ENCODE peak calls at places on chromosomes 3 and 15, in nine cellular contexts. A is effector memory CD4-positive, alpha-beta T cell; V is CD8-positive, alpha-beta T cell; S is breast epithelium; G is lung; Y is fibroblast of lung; U is cardiac muscle cell; M is GM23248; H is naive thymus-derived CD4-positive, alpha-beta T cell. Z is an unnamed sample. For H3K4me1, the result is how much of the 10 kb centered on the place peaks cover.

GRCh38 chr3:14396293-14396692 is 6.1 kb upstream of the SLC6A6 start:
- DNase-seq in M (no peak), V (no peak), G (no peak), H (no peak), S (no peak), A (no peak), Y (no peak), U (no peak), Z (no peak)

GRCh38 chr3:38004415-38005075 is 14.0 kb downstream of the VILL start:
- DNase-seq in S (peak), V (peak), Y (peak), M (peak), G (peak), H (peak), A (no peak), U (peak), Z (peak)

GRCh38 chr3:120093923-120094775 is at the start of gene GSK3B:
- DNase-seq in H (peak), G (peak), Y (no peak), U (no peak), S (peak), A (peak), M (peak), V (peak), Z (peak)

GRCh38 chr15:55742498-55742926 is 440 bp downstream of the PRTG start:
- DNase-seq in G (peak), A (no peak), V (no peak), H (no peak), M (peak), S (no peak), Y (peak), U (peak), Z (peak)

GRCh38 chr15:89186798-89187197 is 34.6 kb downstream of the RLBP1 start:
- DNase-seq in A (no peak), U (no peak), S (no peak), G (no peak), H (no peak), Y (no peak), M (no peak), V (no peak), Z (no peak)

GRCh38 chr3:43726511-43726910 is 35.8 kb downstream of the ABHD5 start:
- DNase-seq in M (peak), Y (peak), V (no peak), H (no peak), S (no peak), U (peak), A (no peak), G (no peak), Z (peak)

GRCh38 chr15:28875461-28875965 is 10.3 kb upstream of the APBA2 start:
- DNase-seq in M (no peak), Y (no peak), H (no peak), U (no peak), G (no peak), V (no peak), A (no peak), S (no peak), Z (no peak)

GRCh38 chr3:31544634-31545033 is 11.9 kb downstream of the STT3B start:
- DNase-seq in M (peak), U (peak), S (no peak), A (no peak), H (no peak), V (no peak), G (peak), Y (peak), Z (peak)

GRCh38 chr3:195537995-195538394 is 5.1 kb downstream of the PPP1R2 start:
- DNase-seq in V (peak), S (no peak), U (no peak), H (peak), M (no peak), G (no peak), Y (no peak), A (no peak), Z (no peak)

GRCh38 chr3:179451335-179452165 is at the start of gene GNB4:
- DNase-seq in U (peak), H (peak), V (peak), A (no peak), S (peak), G (peak), M (peak), Y (peak), Z (peak)

GRCh38 chr3:184354121-184354728 is 7.2 kb downstream of the CLCN2 start:
- DNase-seq in U (peak), A (peak), H (peak), V (peak), G (no peak), Y (peak), M (peak), S (no peak), Z (peak)

GRCh38 chr15:48149858-48150257 is 28.2 kb downstream of the MYEF2 start:
- DNase-seq in M (peak), U (peak), S (no peak), H (no peak), V (no peak), Y (peak), A (no peak), G (no peak), Z (peak)

GRCh38 chr3:149216195-149216869 is 5.3 kb downstream of the CP start:
- DNase-seq in G (no peak), H (no peak), S (no peak), A (no peak), V (no peak), Y (peak), U (peak), M (peak), Z (peak)

GRCh38 chr15:92653836-92654524 is 1.6 kb downstream of the FAM174B start:
- DNase-seq in S (peak), U (no peak), M (no peak), A (no peak), Y (no peak), G (peak), H (no peak), V (no peak), Z (no peak)

GRCh38 chr3:5423523-5423922 is 236.0 kb downstream of the EDEM1 start:
- DNase-seq in A (no peak), Y (no peak), S (no peak), M (no peak), V (no peak), G (no peak), U (no peak), H (no peak), Z (no peak)

GRCh38 chr3:127568604-127569003 is 21.9 kb downstream of the TPRA1 start:
- DNase-seq in A (no peak), Y (no peak), V (no peak), M (no peak), U (no peak), S (no peak), H (no peak), G (no peak), Z (no peak)

GRCh38 chr3:101099791-101100190 is 106.6 kb upstream of the ABI3BP start:
- DNase-seq in Y (no peak), V (no peak), A (no peak), H (no peak), G (no peak), M (no peak), S (no peak), U (no peak), Z (no peak)

GRCh38 chr3:63975705-63976104 is 47.6 kb downstream of the PSMD6 start:
- DNase-seq in S (no peak), Y (peak), H (no peak), G (no peak), U (peak), A (no peak), V (no peak), M (peak), Z (peak)

GRCh38 chr15:89496155-89497098 is at the start of gene RHCG:
- DNase-seq in G (no peak), M (peak), U (peak), A (no peak), S (no peak), V (no peak), Y (peak), H (no peak), Z (no peak)

GRCh38 chr3:142281474-142281873 is 56.1 kb upstream of the GK5 start:
- DNase-seq in M (no peak), A (no peak), H (no peak), V (no peak), U (no peak), S (no peak), Y (no peak), G (no peak), Z (no peak)

GRCh38 chr3:139111392-139112229 is 66.9 kb upstream of the PRR23C start:
- DNase-seq in Y (peak), H (peak), S (peak), A (no peak), U (peak), G (peak), M (peak), V (peak), Z (peak)

GRCh38 chr3:143001034-143001368 is 369 bp upstream of the U2SURP start:
- DNase-seq in S (no peak), A (no peak), V (no peak), Y (no peak), M (no peak), U (no peak), G (no peak), H (no peak), Z (no peak)

GRCh38 chr3:32951410-32951811 is at the start of gene CCR4:
- DNase-seq in V (peak), A (peak), M (no peak), H (peak), S (no peak), Y (no peak), U (peak), G (no peak), Z (no peak)

GRCh38 chr3:20669184-20669583 is 483.2 kb upstream of the SGO1 start:
- DNase-seq in A (no peak), V (no peak), U (peak), G (no peak), M (peak), H (no peak), S (no peak), Y (no peak), Z (peak)

GRCh38 chr15:81419304-81419943 is 45.4 kb upstream of the TMC3 start:
- DNase-seq in M (no peak), G (no peak), H (no peak), V (no peak), S (no peak), Y (peak), U (no peak), A (no peak), Z (peak)

GRCh38 chr3:126654571-126655393 is at the start of gene TXNRD3:
- DNase-seq in Y (peak), M (peak), V (peak), S (peak), A (no peak), H (peak), U (peak), G (peak), Z (peak)

GRCh38 chr3:71584216-71585061 is 911 bp upstream of the FOXP1 start:
- DNase-seq in Y (peak), V (peak), A (no peak), U (peak), G (peak), H (peak), S (peak), M (peak), Z (peak)

GRCh38 chr15:99962006-99962561 is 228.8 kb upstream of the LYSMD4 start:
- DNase-seq in U (no peak), H (no peak), Y (no peak), A (no peak), S (no peak), M (no peak), G (no peak), V (no peak), Z (no peak)

GRCh38 chr3:191775451-191776233 is 314.7 kb downstream of the PYDC2 start:
- DNase-seq in M (peak), U (no peak), S (no peak), A (no peak), G (no peak), H (no peak), Y (no peak), V (no peak), Z (no peak)

DNA sequence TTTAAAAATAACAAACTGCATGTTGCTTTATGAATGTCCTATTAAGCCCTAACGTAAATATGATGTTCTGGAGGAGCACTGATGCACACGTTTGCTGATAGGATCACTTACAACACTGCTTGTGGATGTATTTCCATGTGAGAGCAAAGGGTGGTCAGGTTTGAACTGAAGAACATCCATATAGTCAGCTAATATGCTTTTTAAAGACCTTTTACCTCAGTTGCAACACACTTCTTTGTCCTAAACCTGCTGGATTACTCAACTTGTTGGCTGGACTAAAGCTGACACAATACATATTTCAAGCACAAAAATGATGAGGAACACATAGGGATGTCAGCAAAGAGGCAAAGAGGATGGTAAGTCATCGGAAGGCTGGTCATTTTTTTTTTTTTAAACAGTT is 186.6 kb downstream of the TIGIT start:
- DNase-seq in H (no peak), U (peak), Y (peak), V (no peak), A (no peak), S (no peak), G (no peak), M (peak), Z (peak)
- H3K4me1 ChIP-seq in H (under half), U (under half), Y (under half), V (under half), A (under half), S (under half), G (under half), M (under half), Z (under half)

DNA sequence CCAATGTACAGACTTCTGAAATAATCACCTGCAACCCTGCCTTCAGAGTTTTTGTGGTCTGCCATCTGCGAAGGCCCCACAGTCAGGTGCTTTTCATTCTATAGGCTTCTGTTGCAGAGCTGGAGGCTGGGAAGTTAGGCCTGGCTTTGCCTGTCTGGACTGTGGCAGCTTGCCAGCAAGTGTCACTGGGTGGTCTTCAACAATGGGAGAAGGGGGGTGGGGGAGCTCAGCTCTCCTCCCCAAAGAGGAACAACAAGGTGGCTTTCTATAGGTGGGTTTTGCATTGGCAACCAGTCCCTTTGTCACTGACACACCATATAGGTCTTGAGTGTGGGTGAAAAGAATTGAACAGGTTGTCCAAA is 7.3 kb downstream of the BOC start:
- DNase-seq in H (no peak), G (no peak), V (no peak), Y (no peak), M (no peak), S (no peak), U (no peak), A (no peak), Z (no peak)
- H3K4me1 ChIP-seq in H (under half), G (under half), V (under half), Y (under half), M (under half), S (under half), U (under half), A (under half), Z (under half)

GRCh38 chr3:77686560-77686959 is 646.7 kb downstream of the ROBO2 start:
- DNase-seq in A (no peak), U (no peak), H (no peak), G (no peak), Y (no peak), M (no peak), S (no peak), V (no peak), Z (no peak)
- H3K4me1 ChIP-seq in A (under half), U (under half), H (under half), G (under half), Y (under half), M (under half), S (under half), V (under half), Z (under half)

GRCh38 chr15:40305281-40305680 is 2.5 kb downstream of the PLCB2 start:
- DNase-seq in M (no peak), S (no peak), U (no peak), A (no peak), G (no peak), H (no peak), Y (no peak), V (no peak), Z (no peak)
- H3K4me1 ChIP-seq in M (under half), S (under half), U (half or more), A (under half), G (under half), H (under half), Y (under half), V (under half), Z (under half)

GRCh38 chr3:42507751-42508335 is 5.4 kb downstream of the VIPR1 start:
- DNase-seq in M (no peak), Y (no peak), G (no peak), H (no peak), U (no peak), S (no peak), V (no peak), A (no peak), Z (no peak)

GRCh38 chr3:42507252-42507651 is 4.8 kb downstream of the VIPR1 start:
- DNase-seq in A (no peak), G (no peak), M (no peak), S (peak), V (no peak), H (no peak), Y (no peak), U (no peak), Z (no peak)

GRCh38 chr3:42504334-42505202 is 2.1 kb downstream of the VIPR1 start:
- DNase-seq in H (no peak), G (no peak), M (no peak), A (no peak), U (no peak), Y (no peak), V (no peak), S (peak), Z (no peak)

GRCh38 chr3:42505203-42505848 is 2.9 kb downstream of the VIPR1 start:
- DNase-seq in M (no peak), U (no peak), Y (no peak), G (no peak), A (no peak), H (no peak), V (no peak), S (peak), Z (no peak)

DNA sequence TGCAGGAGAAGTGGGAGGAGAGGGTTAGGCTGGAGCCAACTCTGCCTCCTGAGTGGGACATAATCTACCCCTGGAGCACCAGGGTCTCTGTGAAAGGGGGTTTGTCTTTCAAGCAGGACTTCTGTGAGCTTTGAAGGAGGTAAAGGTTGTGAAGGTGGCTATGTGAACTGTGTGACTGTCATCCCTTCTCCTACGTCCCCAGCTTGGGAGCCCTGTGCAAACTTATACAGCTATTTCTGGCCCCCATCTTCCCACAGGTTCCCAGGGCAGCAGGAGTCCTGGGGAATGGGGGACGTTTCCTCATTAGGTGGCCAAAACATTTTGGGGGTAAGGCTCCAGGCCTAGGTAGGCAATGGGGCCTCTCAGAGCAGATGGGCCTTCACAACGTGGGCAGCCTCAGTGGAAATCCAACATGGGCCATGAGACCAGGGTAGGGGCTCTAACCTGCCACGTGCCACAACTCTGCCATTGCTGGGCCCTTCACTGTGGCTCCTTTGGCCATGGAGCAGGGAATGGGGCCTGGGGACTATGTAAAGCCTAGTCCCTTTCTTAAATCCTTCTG is 3.5 kb downstream of the VIPR1 start:
- DNase-seq in M (no peak), V (no peak), A (no peak), S (peak), H (no peak), Y (no peak), G (no peak), U (no peak), Z (no peak)
- H3K4me1 ChIP-seq in M (under half), V (half or more), A (under half), S (under half), H (under half), Y (under half), G (under half), U (under half), Z (under half)

GRCh38 chr15:91357011-91357410 is 257.0 kb downstream of the SV2B start:
- DNase-seq in A (no peak), V (no peak), S (no peak), G (no peak), M (no peak), H (no peak), Y (no peak), U (no peak), Z (no peak)
- H3K4me1 ChIP-seq in A (under half), V (under half), S (under half), G (under half), M (under half), H (under half), Y (under half), U (under half), Z (under half)

Z was measured in adipocyte.